ENCODE peak calls at places on chromosomes 7 and 10, in eight cellular contexts. H, G, M, U, E, C, I and X are unnamed samples.

GRCh38 chr10:49080965-49081364 is 34.4 kb downstream of the VSTM4 start:
- DNase-seq in H (no peak), G (no peak), M (no peak), U (no peak), E (no peak), C (no peak), I (no peak), X (no peak)

GRCh38 chr10:125878957-125879835 is 1.9 kb downstream of the DHX32 start:
- DNase-seq in H (peak; percentile 97), G (no peak), M (no peak), U (peak; percentile 44), E (peak; percentile 96), C (no peak), I (peak; percentile 70), X (no peak)

GRCh38 chr7:20330797-20331230 is at the start of gene ITGB8:
- DNase-seq in H (no peak), G (no peak), M (peak; percentile 12), U (peak; percentile 19), E (no peak), C (no peak), I (no peak), X (peak; percentile 32)

GRCh38 chr7:55019329-55019690 is 493 bp downstream of the EGFR start:
- DNase-seq in H (no peak), G (peak; percentile 84), M (no peak), U (peak; percentile 37), E (peak; percentile 23), C (no peak), I (peak; percentile 75), X (no peak)

GRCh38 chr10:115572740-115573455 is 479.7 kb downstream of the ATRNL1 start:
- DNase-seq in H (no peak), G (no peak), M (no peak), U (no peak), E (no peak), C (no peak), I (no peak), X (no peak)

GRCh38 chr7:131109757-131110293 is 217.9 kb upstream of the MKLN1 start:
- DNase-seq in H (peak; percentile 39), G (no peak), M (peak; percentile 44), U (peak; percentile 41), E (peak; percentile 21), C (peak; percentile 55), I (peak; percentile 85), X (peak; percentile 85)

GRCh38 chr10:117339569-117339968 is 35.7 kb downstream of the PDZD8 start:
- DNase-seq in H (peak; percentile 44), G (no peak), M (no peak), U (no peak), E (no peak), C (no peak), I (peak; percentile 13), X (peak; percentile 31)

GRCh38 chr7:22640269-22640668 is 86.7 kb upstream of the IL6 start:
- DNase-seq in H (no peak), G (no peak), M (no peak), U (no peak), E (no peak), C (no peak), I (no peak), X (no peak)

GRCh38 chr7:128757203-128757602 is 18.0 kb downstream of the CALU start:
- DNase-seq in H (no peak), G (no peak), M (no peak), U (no peak), E (no peak), C (no peak), I (no peak), X (no peak)

GRCh38 chr10:71807557-71808510 is 34.5 kb upstream of the VSIR start:
- DNase-seq in H (no peak), G (no peak), M (no peak), U (no peak), E (no peak), C (no peak), I (no peak), X (no peak)

GRCh38 chr7:151264615-151265014 is 16.1 kb upstream of the SMARCD3 start:
- DNase-seq in H (no peak), G (no peak), M (no peak), U (no peak), E (no peak), C (no peak), I (no peak), X (no peak)

GRCh38 chr10:34581871-34582532 is 233.1 kb downstream of the PARD3 start:
- DNase-seq in H (peak; percentile 83), G (no peak), M (no peak), U (peak; percentile 43), E (peak; percentile 32), C (no peak), I (peak; percentile 4), X (no peak)

GRCh38 chr10:99279626-99280111 is 44.0 kb upstream of the HPSE2 start:
- DNase-seq in H (peak; percentile 15), G (no peak), M (no peak), U (no peak), E (no peak), C (no peak), I (no peak), X (no peak)

GRCh38 chr10:72257051-72257892 is 16.5 kb upstream of the DDIT4 start:
- DNase-seq in H (no peak), G (no peak), M (no peak), U (no peak), E (no peak), C (no peak), I (no peak), X (peak; percentile 50)